ENCODE peak calls at places on chromosomes 11 and 22, in six cellular contexts. Q is head of caudate nucleus, I is cardiac muscle cell, E is NCI-H2081, F is CMK, N is hippocampal formation. P is an unnamed sample.

GRCh38 chr11:114311946-114312345 is 15.7 kb downstream of the NNMT start:
- DNase-seq in Q (no peak), I (peak), E (no peak), F (no peak), N (no peak), P (no peak)

GRCh38 chr11:33696931-33697638 is 3.5 kb downstream of the C11orf91 start:
- DNase-seq in Q (no peak), I (no peak), E (no peak), F (no peak), N (no peak), P (no peak)

GRCh38 chr11:86591631-86592030 is 80.8 kb downstream of the ME3 start:
- DNase-seq in Q (no peak), I (no peak), E (no peak), F (no peak), N (no peak), P (no peak)

GRCh38 chr11:2891901-2892214 is 6.3 kb upstream of the CDKN1C start:
- DNase-seq in Q (no peak), I (peak), E (no peak), F (peak), N (no peak), P (no peak)

GRCh38 chr11:68692115-68692514 is 7.8 kb downstream of the GAL start:
- DNase-seq in Q (no peak), I (no peak), E (no peak), F (no peak), N (no peak), P (no peak)

GRCh38 chr22:35569916-35570315 is 29.3 kb downstream of the RASD2 start:
- DNase-seq in Q (no peak), I (no peak), E (no peak), F (no peak), N (no peak), P (no peak)

GRCh38 chr22:38446018-38446601 is 8.9 kb downstream of the KCNJ4 start:
- DNase-seq in Q (no peak), I (no peak), E (no peak), F (no peak), N (no peak), P (no peak)

GRCh38 chr22:46122511-46122971 is 27.8 kb upstream of the PPARA start:
- DNase-seq in Q (peak), I (peak), E (peak), F (no peak), N (peak), P (peak)

GRCh38 chr11:124801636-124802312 is 1.6 kb upstream of the MSANTD2 start:
- DNase-seq in Q (no peak), I (peak), E (no peak), F (no peak), N (no peak), P (no peak)

GRCh38 chr11:70073881-70074371 is 4.2 kb upstream of the ANO1 start:
- DNase-seq in Q (no peak), I (peak), E (no peak), F (no peak), N (no peak), P (no peak)

GRCh38 chr22:32142600-32142999 is 16.5 kb downstream of the C22orf42 start:
- DNase-seq in Q (no peak), I (no peak), E (no peak), F (no peak), N (no peak), P (no peak)

GRCh38 chr22:20015971-20016733 is 471 bp downstream of the ARVCF start:
- DNase-seq in Q (no peak), I (no peak), E (no peak), F (peak), N (no peak), P (no peak)

GRCh38 chr11:2314525-2315394 is 12.9 kb downstream of the TSPAN32 start:
- DNase-seq in Q (peak), I (peak), E (peak), F (no peak), N (peak), P (peak)

GRCh38 chr22:30375312-30375849 is 11.8 kb downstream of the RNF215 start:
- DNase-seq in Q (no peak), I (no peak), E (no peak), F (no peak), N (no peak), P (no peak)

GRCh38 chr11:76524919-76525318 is 80.1 kb downstream of the EMSY start:
- DNase-seq in Q (no peak), I (peak), E (peak), F (no peak), N (no peak), P (no peak)

GRCh38 chr11:45647786-45648185 is 17.6 kb downstream of the CHST1 start:
- DNase-seq in Q (no peak), I (no peak), E (no peak), F (no peak), N (no peak), P (no peak)

P was measured in C1 segment of cervical spinal cord.